ENCODE peak calls at places on chromosomes 5 and 9, in four cellular contexts. One of them, this sample, is unnamed.

GRCh38 chr9:127177221-127177620 is 54.8 kb upstream of the ANGPTL2 start:
- DNase-seq in testis: peak
- DNase-seq in lower leg skin: peak
- DNase-seq in adrenal gland: peak
- DNase-seq in this sample: peak

GRCh38 chr5:8458038-8458383 is 589.1 kb downstream of the MTRR start:
- DNase-seq in adrenal gland: no peak
- DNase-seq in lower leg skin: no peak
- DNase-seq in testis: peak
- DNase-seq in this sample: no peak

GRCh38 chr5:156681276-156681675 is 168.8 kb upstream of the PPP1R2B start:
- DNase-seq in lower leg skin: no peak
- DNase-seq in adrenal gland: no peak
- DNase-seq in testis: no peak
- DNase-seq in this sample: no peak

GRCh38 chr5:11780641-11781345 is 123.5 kb downstream of the CTNND2 start:
- DNase-seq in testis: no peak
- DNase-seq in lower leg skin: no peak
- DNase-seq in adrenal gland: no peak
- DNase-seq in this sample: no peak

GRCh38 chr5:139271201-139272027 is 22.1 kb upstream of the MATR3 start:
- DNase-seq in lower leg skin: peak
- DNase-seq in testis: no peak
- DNase-seq in adrenal gland: no peak
- DNase-seq in this sample: no peak

GRCh38 chr9:120394058-120394669 is 185.8 kb downstream of the CDK5RAP2 start:
- DNase-seq in lower leg skin: peak
- DNase-seq in adrenal gland: peak
- DNase-seq in testis: no peak
- DNase-seq in this sample: no peak

GRCh38 chr5:176916337-176916736 is 17.2 kb upstream of the HK3 start:
- DNase-seq in adrenal gland: no peak
- DNase-seq in lower leg skin: no peak
- DNase-seq in testis: no peak
- DNase-seq in this sample: no peak

GRCh38 chr5:158170060-158170459 is 311.1 kb upstream of the CLINT1 start:
- DNase-seq in lower leg skin: no peak
- DNase-seq in testis: no peak
- DNase-seq in adrenal gland: no peak
- DNase-seq in this sample: no peak

GRCh38 chr5:137078171-137078665 is 420.9 kb downstream of the SPOCK1 start:
- DNase-seq in lower leg skin: peak
- DNase-seq in testis: no peak
- DNase-seq in adrenal gland: no peak
- DNase-seq in this sample: no peak

GRCh38 chr9:88980732-88981336 is 10.4 kb upstream of the S1PR3 start:
- DNase-seq in testis: no peak
- DNase-seq in lower leg skin: no peak
- DNase-seq in adrenal gland: no peak
- DNase-seq in this sample: no peak

GRCh38 chr9:100587375-100587774 is 9.5 kb downstream of the CAVIN4 start:
- DNase-seq in adrenal gland: no peak
- DNase-seq in lower leg skin: no peak
- DNase-seq in testis: no peak
- DNase-seq in this sample: no peak

GRCh38 chr5:1164696-1165630 is 36.4 kb upstream of the SLC6A19 start:
- DNase-seq in lower leg skin: no peak
- DNase-seq in adrenal gland: no peak
- DNase-seq in testis: peak
- DNase-seq in this sample: no peak

GRCh38 chr9:86452194-86452828 is 98.1 kb upstream of the TUT7 start:
- DNase-seq in lower leg skin: no peak
- DNase-seq in testis: no peak
- DNase-seq in adrenal gland: no peak
- DNase-seq in this sample: no peak

GRCh38 chr5:115977988-115978387 is 15.7 kb downstream of the LVRN start:
- DNase-seq in adrenal gland: no peak
- DNase-seq in lower leg skin: no peak
- DNase-seq in testis: no peak
- DNase-seq in this sample: no peak

GRCh38 chr9:136757751-136758140 is 297 bp downstream of the LCN8 start:
- DNase-seq in adrenal gland: no peak
- DNase-seq in lower leg skin: no peak
- DNase-seq in testis: no peak
- DNase-seq in this sample: no peak

GRCh38 chr5:56637321-56637920 is 177.9 kb upstream of the MAP3K1 start:
- DNase-seq in lower leg skin: no peak
- DNase-seq in adrenal gland: no peak
- DNase-seq in testis: no peak
- DNase-seq in this sample: no peak

GRCh38 chr5:997001-997474 is 11.6 kb upstream of the NKD2 start:
- DNase-seq in lower leg skin: peak
- DNase-seq in adrenal gland: peak
- DNase-seq in testis: peak
- DNase-seq in this sample: peak

GRCh38 chr5:9230355-9230754 is 315.5 kb downstream of the SEMA5A start:
- DNase-seq in adrenal gland: no peak
- DNase-seq in testis: peak
- DNase-seq in lower leg skin: no peak
- DNase-seq in this sample: no peak

GRCh38 chr5:14420136-14420808 is 161.3 kb upstream of the OTULINL start:
- DNase-seq in adrenal gland: no peak
- DNase-seq in testis: no peak
- DNase-seq in lower leg skin: no peak
- DNase-seq in this sample: no peak

GRCh38 chr5:134003957-134004625 is 684 bp downstream of the VDAC1 start:
- DNase-seq in testis: peak
- DNase-seq in adrenal gland: peak
- DNase-seq in lower leg skin: peak
- DNase-seq in this sample: peak

GRCh38 chr9:85433046-85433445 is 308.7 kb downstream of the AGTPBP1 start:
- DNase-seq in lower leg skin: peak
- DNase-seq in adrenal gland: no peak
- DNase-seq in testis: no peak
- DNase-seq in this sample: no peak

GRCh38 chr5:116271432-116271831 is 186.6 kb downstream of the COMMD10 start:
- DNase-seq in adrenal gland: no peak
- DNase-seq in testis: no peak
- DNase-seq in lower leg skin: no peak
- DNase-seq in this sample: no peak

GRCh38 chr5:152329896-152330295 is 75.2 kb downstream of the NMUR2 start:
- DNase-seq in adrenal gland: no peak
- DNase-seq in lower leg skin: no peak
- DNase-seq in testis: no peak
- DNase-seq in this sample: no peak

GRCh38 chr9:120856700-120857099 is 14.0 kb upstream of the PSMD5 start:
- DNase-seq in adrenal gland: no peak
- DNase-seq in lower leg skin: no peak
- DNase-seq in testis: no peak
- DNase-seq in this sample: no peak

GRCh38 chr9:112028242-112029221 is 131.9 kb downstream of the UGCG start:
- DNase-seq in testis: no peak
- DNase-seq in lower leg skin: no peak
- DNase-seq in adrenal gland: no peak
- DNase-seq in this sample: no peak

GRCh38 chr5:128290152-128290858 is 206.7 kb downstream of the SLC12A2 start:
- DNase-seq in adrenal gland: no peak
- DNase-seq in lower leg skin: no peak
- DNase-seq in testis: no peak
- DNase-seq in this sample: no peak

GRCh38 chr5:76855961-76856360 is 6.1 kb downstream of the S100Z start:
- DNase-seq in adrenal gland: no peak
- DNase-seq in lower leg skin: no peak
- DNase-seq in testis: no peak
- DNase-seq in this sample: no peak

GRCh38 chr5:78896128-78896527 is 89.0 kb downstream of the ARSB start:
- DNase-seq in lower leg skin: no peak
- DNase-seq in testis: no peak
- DNase-seq in adrenal gland: no peak
- DNase-seq in this sample: no peak

GRCh38 chr5:987761-988160 is 20.8 kb upstream of the NKD2 start:
- DNase-seq in lower leg skin: no peak
- DNase-seq in adrenal gland: no peak
- DNase-seq in testis: no peak
- DNase-seq in this sample: no peak

GRCh38 chr9:138042640-138043039 is 165.1 kb downstream of the CACNA1B start:
- DNase-seq in testis: no peak
- DNase-seq in adrenal gland: peak
- DNase-seq in lower leg skin: peak
- DNase-seq in this sample: no peak

DNA sequence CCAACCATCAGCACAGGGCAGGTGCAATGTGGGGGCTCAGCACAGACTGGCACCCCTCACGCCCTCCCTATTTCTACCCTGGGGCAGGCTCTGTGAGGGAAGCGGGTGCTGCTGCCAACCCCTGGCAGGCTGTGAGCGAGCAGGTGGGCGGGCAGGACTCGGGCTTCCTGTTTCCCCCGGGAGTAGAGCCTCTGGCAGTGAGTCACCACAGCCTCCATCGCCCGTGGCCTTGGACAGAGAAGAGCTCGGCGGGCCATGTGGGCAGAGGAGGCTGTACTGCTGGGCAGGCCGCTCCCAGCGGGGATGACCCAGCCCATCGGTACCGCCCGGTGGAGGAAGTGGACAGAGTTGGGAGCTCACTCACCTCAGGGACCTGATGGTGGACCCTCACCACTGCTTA is 16.6 kb downstream of the KCNT1 start:
- DNase-seq in testis: peak
- DNase-seq in adrenal gland: peak
- DNase-seq in lower leg skin: no peak
- DNase-seq in this sample: no peak
- TF ChIP-seq POLR2A in testis: no peak
- TF ChIP-seq POLR2A in adrenal gland: no peak
- TF ChIP-seq POLR2A in lower leg skin: no peak
- TF ChIP-seq POLR2A in this sample: no peak

GRCh38 chr5:98714710-98715109 is 58.8 kb upstream of the RGMB start:
- DNase-seq in adrenal gland: no peak
- DNase-seq in lower leg skin: no peak
- DNase-seq in testis: no peak
- DNase-seq in this sample: no peak

GRCh38 chr5:98713027-98713426 is 60.4 kb upstream of the RGMB start:
- DNase-seq in lower leg skin: no peak
- DNase-seq in testis: no peak
- DNase-seq in adrenal gland: no peak
- DNase-seq in this sample: no peak

GRCh38 chr5:98709681-98710080 is 63.8 kb upstream of the RGMB start:
- DNase-seq in testis: no peak
- DNase-seq in lower leg skin: no peak
- DNase-seq in adrenal gland: no peak
- DNase-seq in this sample: no peak

GRCh38 chr5:98713856-98714255 is 59.6 kb upstream of the RGMB start:
- DNase-seq in lower leg skin: no peak
- DNase-seq in adrenal gland: no peak
- DNase-seq in testis: no peak
- DNase-seq in this sample: no peak
- TF ChIP-seq POLR2A in lower leg skin: no peak
- TF ChIP-seq POLR2A in adrenal gland: no peak
- TF ChIP-seq POLR2A in testis: no peak
- TF ChIP-seq POLR2A in this sample: no peak

GRCh38 chr5:6748142-6748541 is 34.9 kb downstream of the TENT4A start:
- DNase-seq in lower leg skin: peak
- DNase-seq in adrenal gland: no peak
- DNase-seq in testis: no peak
- DNase-seq in this sample: no peak
- TF ChIP-seq POLR2A in lower leg skin: no peak
- TF ChIP-seq POLR2A in adrenal gland: no peak
- TF ChIP-seq POLR2A in testis: no peak
- TF ChIP-seq POLR2A in this sample: no peak

GRCh38 chr5:52799983-52800393 is 12.3 kb downstream of the ITGA1 start:
- DNase-seq in adrenal gland: peak
- DNase-seq in testis: peak
- DNase-seq in lower leg skin: peak
- DNase-seq in this sample: peak
- TF ChIP-seq POLR2A in adrenal gland: peak
- TF ChIP-seq POLR2A in testis: no peak
- TF ChIP-seq POLR2A in lower leg skin: no peak
- TF ChIP-seq POLR2A in this sample: peak

GRCh38 chr5:179285236-179285635 is 60.0 kb downstream of the ADAMTS2 start:
- DNase-seq in adrenal gland: peak
- DNase-seq in testis: no peak
- DNase-seq in lower leg skin: peak
- DNase-seq in this sample: peak
- TF ChIP-seq POLR2A in adrenal gland: no peak
- TF ChIP-seq POLR2A in testis: no peak
- TF ChIP-seq POLR2A in lower leg skin: no peak
- TF ChIP-seq POLR2A in this sample: no peak

GRCh38 chr9:22009563-22009867 is 410 bp upstream of the CDKN2B start:
- DNase-seq in adrenal gland: no peak
- DNase-seq in testis: no peak
- DNase-seq in lower leg skin: no peak
- DNase-seq in this sample: no peak

GRCh38 chr9:22005700-22006605 is 3.2 kb downstream of the CDKN2B start:
- DNase-seq in testis: no peak
- DNase-seq in lower leg skin: no peak
- DNase-seq in adrenal gland: no peak
- DNase-seq in this sample: no peak

GRCh38 chr9:22010881-22011625 is 1.9 kb upstream of the CDKN2B start:
- DNase-seq in adrenal gland: no peak
- DNase-seq in lower leg skin: no peak
- DNase-seq in testis: peak
- DNase-seq in this sample: no peak

GRCh38 chr9:22005083-22005699 is 3.9 kb downstream of the CDKN2B start:
- DNase-seq in testis: no peak
- DNase-seq in adrenal gland: no peak
- DNase-seq in lower leg skin: no peak
- DNase-seq in this sample: no peak

DNA sequence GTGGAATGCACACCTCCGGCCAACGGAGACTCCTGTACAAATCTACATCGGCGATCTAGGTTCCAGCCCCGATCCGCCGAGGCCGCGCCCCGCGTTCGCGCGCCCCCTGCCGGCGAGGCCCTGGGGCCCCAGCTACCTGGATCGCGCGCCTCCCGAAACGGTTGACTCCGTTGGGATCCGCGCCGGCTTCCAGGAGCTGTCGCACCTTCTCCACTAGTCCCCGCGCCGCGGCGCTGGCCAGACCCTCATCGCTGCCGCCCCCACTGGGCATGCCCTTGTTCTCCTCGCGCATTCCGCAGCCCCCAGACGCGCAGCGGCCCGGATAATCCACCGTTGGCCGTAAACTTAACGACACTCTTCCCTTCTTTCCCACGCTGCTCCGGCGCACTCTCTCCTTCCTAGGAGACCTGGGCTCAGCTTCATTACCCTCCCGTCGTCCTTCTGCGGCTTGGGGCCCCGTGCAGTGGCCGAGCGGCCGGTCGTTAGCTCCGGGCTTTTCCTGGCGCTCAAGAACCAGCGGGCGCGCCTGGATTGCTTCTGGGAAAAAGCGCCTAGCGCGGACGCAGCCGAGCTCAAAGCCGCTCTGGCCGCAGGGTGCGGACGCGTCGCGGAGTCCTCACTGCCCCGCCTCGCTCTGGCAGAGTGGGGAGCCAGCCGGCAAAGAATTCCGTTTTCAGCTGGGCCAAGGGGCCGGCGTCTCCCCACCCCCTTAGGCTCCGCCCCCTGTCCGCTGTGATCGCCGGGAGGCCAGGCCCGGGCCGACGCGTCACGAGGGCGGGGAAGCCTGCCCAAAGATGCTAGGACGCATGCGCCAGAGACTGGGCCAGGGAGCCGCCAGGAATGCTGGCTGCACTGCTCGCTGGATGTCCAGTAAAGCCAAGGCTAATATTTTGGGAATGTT is at the start of gene CDKN2B:
- DNase-seq in lower leg skin: peak
- DNase-seq in testis: peak
- DNase-seq in adrenal gland: peak
- DNase-seq in this sample: peak
- TF ChIP-seq POLR2A in lower leg skin: no peak
- TF ChIP-seq POLR2A in testis: no peak
- TF ChIP-seq POLR2A in adrenal gland: peak
- TF ChIP-seq POLR2A in this sample: no peak